ENCODE peak calls at places on chromosome 3, in seven cellular contexts. Y is hepatic stellate cell, E is foreskin fibroblast, R is head of caudate nucleus, F is caudate nucleus, K is AG04450, H is hypothalamus. I is an unnamed sample.
A peak's percentile ranks its signal among the peaks of the same experiment; 100 is the strongest.

GRCh38 chr3:129756871-129757270 is 136.6 kb downstream of the TMCC1 start:
- DNase-seq in Y (peak; percentile 14), E (peak; percentile 84), R (no peak), F (no peak), K (no peak), H (no peak), I (no peak)

GRCh38 chr3:106573605-106574004 is 704.8 kb upstream of the CBLB start:
- DNase-seq in Y (no peak), E (no peak), R (no peak), F (no peak), K (no peak), H (no peak), I (no peak)

GRCh38 chr3:193030276-193030675 is 112.6 kb upstream of the MB21D2 start:
- DNase-seq in Y (no peak), E (peak; percentile 20), R (no peak), F (no peak), K (no peak), H (no peak), I (no peak)

GRCh38 chr3:185677146-185677829 is 91.2 kb downstream of the SENP2 start:
- DNase-seq in Y (peak; percentile 65), E (peak; percentile 87), R (no peak), F (no peak), K (peak; percentile 56), H (no peak), I (no peak)

GRCh38 chr3:50089603-50089945 is 855 bp downstream of the RBM5 start:
- DNase-seq in Y (no peak), E (no peak), R (no peak), F (no peak), K (no peak), H (no peak), I (no peak)

GRCh38 chr3:64144241-64144900 is 80.9 kb downstream of the PRICKLE2 start:
- DNase-seq in Y (no peak), E (no peak), R (no peak), F (no peak), K (no peak), H (no peak), I (no peak)

GRCh38 chr3:492586-493296 is 296.2 kb downstream of the CHL1 start:
- DNase-seq in Y (no peak), E (no peak), R (no peak), F (no peak), K (no peak), H (no peak), I (no peak)

GRCh38 chr3:141456328-141456689 is 30.5 kb upstream of the RASA2 start:
- DNase-seq in Y (peak; percentile 81), E (peak; percentile 99), R (no peak), F (no peak), K (no peak), H (no peak), I (no peak)

GRCh38 chr3:11909726-11910125 is 63.0 kb upstream of the TAMM41 start:
- DNase-seq in Y (no peak), E (no peak), R (no peak), F (no peak), K (no peak), H (no peak), I (no peak)

GRCh38 chr3:121508384-121508783 is 37.4 kb downstream of the POLQ start:
- DNase-seq in Y (no peak), E (no peak), R (no peak), F (no peak), K (no peak), H (no peak), I (no peak)

GRCh38 chr3:138412821-138413531 is 21.4 kb upstream of the ESYT3 start:
- DNase-seq in Y (peak; percentile 47), E (peak; percentile 36), R (peak; percentile 53), F (no peak), K (no peak), H (no peak), I (no peak)

GRCh38 chr3:56422316-56422715 is 46.0 kb downstream of the ERC2 start:
- DNase-seq in Y (no peak), E (no peak), R (no peak), F (no peak), K (no peak), H (no peak), I (no peak)

I was measured in esophagus squamous epithelium.